ENCODE peak calls at places on chromosomes 4 and X, in ten cellular contexts. I is T-helper 1 cell, R is bronchial epithelial cell, E is H4, F is A549, M is endothelial cell, U is Right ventricle myocardium superior, C is ACHN, Z is psoas muscle, Q is left ventricle myocardium inferior. H is an unnamed sample.

GRCh38 chr4:159071178-159071968 is 31.5 kb upstream of the RAPGEF2 start:
- DNase-seq in I (no peak), R (peak; percentile 81), E (peak; percentile 64), F (peak; percentile 39), M (no peak), U (no peak), C (peak; percentile 28), Z (no peak), Q (no peak), H (peak; percentile 47)

GRCh38 chr4:76235407-76235806 is 16.1 kb upstream of the FAM47E start:
- DNase-seq in I (no peak), R (no peak), E (no peak), F (no peak), M (no peak), U (no peak), C (no peak), Z (no peak), Q (no peak), H (peak; percentile 56)

GRCh38 chrX:86946569-86946968 is 571.0 kb upstream of the KLHL4 start:
- DNase-seq in I (no peak), R (peak; percentile 11), E (peak; percentile 1), F (peak; percentile 43), M (peak; percentile 26), U (no peak), C (peak; percentile 44), Z (no peak), Q (no peak), H (peak; percentile 69)

GRCh38 chrX:153922932-153923857 is 2.9 kb downstream of the ARHGAP4 start:
- DNase-seq in I (no peak), R (no peak), E (peak; percentile 53), F (peak; percentile 52), M (no peak), U (peak; percentile 90), C (peak; percentile 44), Z (peak; percentile 83), Q (peak; percentile 79), H (no peak)

GRCh38 chrX:137891431-137891830 is 325.5 kb downstream of the ZIC3 start:
- DNase-seq in I (no peak), R (no peak), E (no peak), F (no peak), M (no peak), U (no peak), C (no peak), Z (no peak), Q (no peak), H (no peak)

GRCh38 chr4:7519638-7520373 is 85.1 kb upstream of the PSAPL1 start:
- DNase-seq in I (no peak), R (no peak), E (no peak), F (no peak), M (no peak), U (no peak), C (no peak), Z (no peak), Q (no peak), H (no peak)

GRCh38 chr4:147786031-147786430 is 54.1 kb downstream of the ARHGAP10 start:
- DNase-seq in I (no peak), R (no peak), E (no peak), F (no peak), M (no peak), U (no peak), C (no peak), Z (no peak), Q (no peak), H (peak; percentile 45)

GRCh38 chr4:109648266-109648996 is 54.8 kb downstream of the CASP6 start:
- DNase-seq in I (peak; percentile 76), R (no peak), E (no peak), F (no peak), M (no peak), U (no peak), C (no peak), Z (no peak), Q (no peak), H (no peak)

GRCh38 chr4:19657856-19658255 is 593.8 kb upstream of the SLIT2 start:
- DNase-seq in I (no peak), R (no peak), E (peak; percentile 6), F (no peak), M (no peak), U (no peak), C (no peak), Z (no peak), Q (no peak), H (no peak)

GRCh38 chr4:132694775-132695174 is 454.3 kb upstream of the PCDH10 start:
- DNase-seq in I (no peak), R (no peak), E (no peak), F (no peak), M (no peak), U (no peak), C (no peak), Z (no peak), Q (no peak), H (no peak)

GRCh38 chr4:65482410-65482809 is 187.9 kb downstream of the EPHA5 start:
- DNase-seq in I (no peak), R (peak; percentile 79), E (peak; percentile 23), F (peak; percentile 1), M (no peak), U (no peak), C (no peak), Z (no peak), Q (no peak), H (peak; percentile 63)